ENCODE peak calls at places on chromosomes 16 and 17, in six cellular contexts. V is GM12891, R is GM12878, M is H1, F is K562, T is HepG2. K is an unnamed sample.
A peak's percentile ranks its signal among the peaks of the same experiment; 100 is the strongest.

GRCh38 chr16:11407047-11407982 is 62.1 kb downstream of the RMI2 start:
- DNase-seq in V (peak; percentile 64), R (peak; percentile 45), M (no peak), F (peak; percentile 70), T (peak; percentile 78), K (peak; percentile 55)

GRCh38 chr17:15092762-15093161 is 172.4 kb downstream of the PMP22 start:
- DNase-seq in V (no peak), R (no peak), M (no peak), F (no peak), T (no peak), K (no peak)

GRCh38 chr16:85138825-85139627 is 26.8 kb upstream of the CIBAR2 start:
- DNase-seq in V (no peak), R (no peak), M (no peak), F (no peak), T (no peak), K (no peak)

GRCh38 chr16:31471875-31472558 is at the start of gene TGFB1I1:
- DNase-seq in V (no peak), R (no peak), M (no peak), F (no peak), T (no peak), K (no peak)

GRCh38 chr17:47941998-47942490 is 673 bp downstream of the PNPO start:
- DNase-seq in V (no peak), R (no peak), M (no peak), F (no peak), T (peak; percentile 71), K (no peak)

GRCh38 chr16:87628940-87629339 is 26.6 kb downstream of the JPH3 start:
- DNase-seq in V (peak; percentile 66), R (no peak), M (no peak), F (no peak), T (no peak), K (no peak)

GRCh38 chr17:68854509-68854908 is 100.7 kb downstream of the ABCA8 start:
- DNase-seq in V (no peak), R (no peak), M (no peak), F (no peak), T (no peak), K (no peak)

GRCh38 chr16:29727452-29727851 is 18.3 kb downstream of the C16orf54 start:
- DNase-seq in V (no peak), R (no peak), M (no peak), F (no peak), T (no peak), K (no peak)

GRCh38 chr17:72931163-72931562 is 161.3 kb downstream of the SLC39A11 start:
- DNase-seq in V (peak; percentile 47), R (peak; percentile 25), M (no peak), F (no peak), T (no peak), K (peak; percentile 32)

GRCh38 chr17:74432484-74433391 is 850 bp downstream of the GPRC5C start:
- DNase-seq in V (no peak), R (no peak), M (no peak), F (no peak), T (no peak), K (no peak)
- TF ChIP-seq TAF1 in V (no peak), R (no peak), M (peak; percentile 38), F (no peak), T (peak; percentile 24), K (no peak)

GRCh38 chr17:78670850-78671291 is 93.7 kb upstream of the DNAH17 start:
- DNase-seq in V (no peak), R (no peak), M (no peak), F (no peak), T (no peak), K (no peak)
- TF ChIP-seq POLR2A in V (no peak), R (peak; percentile 26), M (no peak), F (no peak), T (no peak), K (peak; percentile 37)

GRCh38 chr17:66431080-66431795 is 128.8 kb downstream of the PRKCA start:
- DNase-seq in V (no peak), R (no peak), M (no peak), F (no peak), T (no peak), K (no peak)

GRCh38 chr17:66432558-66432957 is 130.1 kb downstream of the PRKCA start:
- DNase-seq in V (no peak), R (no peak), M (no peak), F (no peak), T (no peak), K (no peak)

GRCh38 chr17:66431910-66432309 is 129.5 kb downstream of the PRKCA start:
- DNase-seq in V (no peak), R (no peak), M (no peak), F (no peak), T (no peak), K (no peak)

GRCh38 chr17:66435182-66435581 is 132.8 kb downstream of the PRKCA start:
- DNase-seq in V (no peak), R (no peak), M (no peak), F (no peak), T (no peak), K (no peak)

DNA sequence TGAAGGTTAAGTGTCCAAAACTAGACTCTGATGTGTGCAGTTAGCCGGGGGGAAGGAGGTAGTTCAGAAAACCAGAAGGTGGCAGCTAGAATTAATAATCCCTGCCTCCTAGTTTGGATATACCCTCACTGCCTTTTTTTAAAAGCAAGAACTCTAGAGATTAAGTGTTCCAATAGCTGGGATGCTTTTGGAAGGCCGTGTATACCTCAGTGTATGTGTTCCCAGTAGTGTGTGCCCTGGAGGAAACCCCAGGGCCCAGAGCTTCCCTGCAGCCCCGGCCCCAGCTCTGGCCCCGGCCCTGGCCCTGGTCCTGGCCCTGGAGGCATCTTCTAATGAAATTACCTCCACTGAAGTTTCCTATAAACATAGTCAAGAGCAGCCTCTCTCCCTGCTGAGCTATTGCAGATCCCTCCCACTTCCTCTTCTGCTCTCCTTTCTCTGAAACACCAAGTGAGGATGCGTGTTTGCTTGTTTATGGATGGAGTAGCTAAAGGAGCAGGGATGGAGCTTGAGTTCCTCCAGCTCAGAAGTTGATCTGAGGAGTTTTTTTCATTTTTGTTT is 130.7 kb downstream of the PRKCA start:
- DNase-seq in V (no peak), R (no peak), M (no peak), F (no peak), T (no peak), K (no peak)
- TF ChIP-seq TAF1 in V (no peak), R (no peak), M (no peak), F (no peak), T (no peak), K (no peak)

GRCh38 chr16:88978608-88979346 is 1.8 kb upstream of the CBFA2T3 start:
- DNase-seq in V (peak; percentile 86), R (peak; percentile 47), M (no peak), F (peak; percentile 92), T (no peak), K (peak; percentile 85)
- TF ChIP-seq POLR2A in V (peak; percentile 15), R (no peak), M (no peak), F (peak; percentile 92), T (no peak), K (peak; percentile 66)

DNA sequence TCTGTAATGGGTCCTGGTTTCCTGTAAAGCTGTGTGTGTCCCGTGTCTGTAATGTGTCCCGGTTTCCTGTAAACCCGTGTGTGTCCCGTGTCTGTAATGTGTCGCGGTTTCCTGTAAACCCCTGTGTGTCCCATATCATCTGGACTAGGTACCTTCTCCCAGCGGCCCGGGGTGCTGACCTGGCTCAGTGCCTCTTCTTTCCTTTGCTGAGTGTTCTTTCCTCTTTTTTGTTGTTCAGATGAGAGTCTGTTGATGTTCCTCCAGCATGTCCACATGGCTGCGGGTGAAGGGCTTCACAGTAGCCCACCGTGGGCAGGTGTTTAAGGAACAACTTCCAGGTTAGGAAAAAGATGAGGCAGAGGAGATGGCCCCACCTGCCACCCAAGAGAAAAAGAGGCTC is 46.6 kb upstream of the GNG13 start:
- DNase-seq in V (no peak), R (no peak), M (no peak), F (no peak), T (no peak), K (no peak)
- TF ChIP-seq TAF1 in V (no peak), R (no peak), M (no peak), F (no peak), T (no peak), K (no peak)

DNA sequence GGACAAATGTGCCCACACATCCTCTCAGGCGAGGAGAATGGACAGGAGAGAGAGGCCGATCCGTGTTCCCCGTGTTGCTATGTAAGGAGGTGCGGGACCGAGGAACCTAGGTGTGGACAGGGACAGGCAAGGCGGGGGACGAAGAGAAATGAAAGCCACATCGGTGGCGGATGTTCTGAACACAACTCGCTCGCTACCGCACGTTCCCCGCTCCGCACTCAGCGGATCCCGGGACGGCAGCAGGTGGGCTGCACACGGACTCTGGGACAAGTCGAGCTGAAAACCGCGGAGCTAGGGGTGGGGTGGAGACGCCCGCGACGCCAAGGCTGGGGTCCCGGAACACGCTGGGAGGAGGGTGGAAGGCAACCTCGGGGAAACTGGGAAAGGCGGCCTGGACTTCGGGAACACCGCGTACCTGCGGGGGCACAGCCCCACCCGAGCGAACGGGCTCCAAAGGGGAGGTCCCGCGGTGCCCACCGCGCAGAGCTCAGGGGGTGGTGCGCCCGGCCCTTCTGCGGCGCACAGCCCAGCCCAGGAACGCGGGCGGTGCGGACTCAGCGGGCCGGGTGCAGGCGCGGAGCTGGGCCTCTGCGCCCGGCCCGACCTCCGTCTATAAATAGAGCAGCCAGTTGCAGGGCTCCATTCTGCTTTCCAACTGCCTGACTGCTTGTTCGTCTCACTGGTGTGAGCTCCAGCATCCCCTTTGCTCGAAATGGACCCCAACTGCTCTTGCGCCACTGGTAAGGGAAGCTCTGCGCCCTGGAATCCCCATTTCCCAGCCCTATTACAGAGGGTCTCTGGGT is at the start of gene MT1E:
- DNase-seq in V (no peak), R (no peak), M (no peak), F (no peak), T (peak; percentile 63), K (no peak)
- TF ChIP-seq POLR2A in V (no peak), R (no peak), M (no peak), F (no peak), T (peak; percentile 99), K (no peak)

DNA sequence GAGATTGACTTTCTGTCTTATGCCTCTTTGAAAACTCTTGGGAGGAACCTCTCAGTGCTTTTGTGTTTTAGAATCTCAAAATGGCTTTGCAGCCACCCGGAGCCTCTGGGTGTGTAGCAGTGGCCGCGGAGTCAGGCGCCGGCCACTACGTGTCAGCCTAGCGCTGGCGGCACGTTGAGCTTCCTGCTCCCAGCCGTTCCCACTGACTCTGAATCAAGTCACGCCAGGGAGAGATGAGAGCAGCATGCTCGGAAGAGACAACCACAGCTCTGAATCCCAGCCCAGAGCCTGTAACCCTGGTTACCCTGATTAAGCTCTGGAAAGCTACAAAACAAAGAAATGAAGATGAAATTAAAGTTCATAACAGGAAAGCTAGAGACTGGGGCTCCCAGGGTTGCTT is 97.4 kb upstream of the CACNG5 start:
- DNase-seq in V (no peak), R (no peak), M (peak; percentile 19), F (no peak), T (no peak), K (no peak)
- TF ChIP-seq TAF1 in V (no peak), R (no peak), M (no peak), F (no peak), T (no peak), K (no peak)